ENCODE peak calls at places on chromosomes 2 and 18, in ten cellular contexts. L is glomerular endothelial cell; Y is M059J; V is activated CD8-positive, alpha-beta T cell treated with anti-CD3 and anti-CD28 coated beads for 36 hours; D is ELR; K is stimulated activated CD4-positive, alpha-beta T cell treated with anti-CD3 and anti-CD28 coated beads, Interleukin-4, amount 100 ng/mL, for 4 hours; U is substantia nigra; M is stimulated activated naive CD8-positive, alpha-beta T cell treated with anti-CD3 and anti-CD28 coated beads, Interleukin-15, amount 100 ng/mL, for 72 hours; R is activated CD8-positive, alpha-beta memory T cell treated with anti-CD3 and anti-CD28 coated beads, Interleukin-2, amount 10 ng/mL, durations not matched to agents 7 days and 5 days; O is HFF-Myc. A is an unnamed sample.

GRCh38 chr2:178914259-178914849 is 107.1 kb upstream of the TTN start:
- DNase-seq in Y (peak; percentile 79), M (peak; percentile 62), V (peak; percentile 89), R (peak; percentile 82), L (peak; percentile 80), D (peak; percentile 87), U (peak; percentile 30), K (peak; percentile 48), O (peak; percentile 59), A (peak; percentile 95)

GRCh38 chr2:951224-952006 is 766 bp downstream of the SNTG2 start:
- DNase-seq in L (no peak), R (no peak), K (no peak), D (no peak), Y (no peak), U (no peak), M (no peak), O (no peak), V (no peak), A (no peak)

GRCh38 chr2:85438291-85439110 is 20.0 kb downstream of the SH2D6 start:
- DNase-seq in L (no peak), Y (no peak), K (no peak), M (no peak), D (no peak), O (no peak), R (no peak), U (peak; percentile 74), V (no peak), A (no peak)

GRCh38 chr2:70703900-70704549 is 64.0 kb downstream of the ADD2 start:
- DNase-seq in V (no peak), K (no peak), Y (no peak), D (no peak), U (no peak), O (peak; percentile 47), L (no peak), R (peak; percentile 29), M (no peak), A (no peak)

GRCh38 chr2:162244559-162245031 is 1.4 kb upstream of the FAP start:
- DNase-seq in V (no peak), L (peak; percentile 85), K (no peak), R (no peak), O (peak; percentile 70), M (no peak), U (no peak), Y (peak; percentile 93), D (peak; percentile 96), A (peak; percentile 90)

GRCh38 chr2:237919593-237919992 is 47.2 kb upstream of the UBE2F start:
- DNase-seq in Y (no peak), D (no peak), K (no peak), L (no peak), U (no peak), R (no peak), V (no peak), O (no peak), M (no peak), A (no peak)

GRCh38 chr2:85708641-85709040 is 14.5 kb downstream of the GNLY start:
- DNase-seq in R (no peak), O (no peak), M (no peak), U (no peak), D (no peak), K (no peak), L (no peak), Y (no peak), V (no peak), A (no peak)

GRCh38 chr18:57833441-57834101 is 30.5 kb upstream of the ATP8B1 start:
- DNase-seq in L (no peak), D (peak; percentile 75), M (peak; percentile 47), R (peak; percentile 50), V (peak; percentile 72), Y (peak; percentile 70), U (no peak), O (no peak), K (no peak), A (peak; percentile 73)

GRCh38 chr2:145845207-145845894 is 1325.4 kb upstream of the ZEB2 start:
- DNase-seq in L (no peak), O (no peak), U (no peak), K (no peak), Y (no peak), D (no peak), V (no peak), R (no peak), M (no peak), A (no peak)

GRCh38 chr2:101823347-101823791 is 125.9 kb downstream of the MAP4K4 start:
- DNase-seq in K (peak; percentile 65), O (no peak), U (peak; percentile 29), L (peak; percentile 68), V (peak; percentile 86), R (peak; percentile 80), D (peak; percentile 77), Y (peak; percentile 84), M (peak; percentile 71), A (peak; percentile 92)

GRCh38 chr18:21834301-21834660 is 93.7 kb downstream of the MIB1 start:
- DNase-seq in O (no peak), D (no peak), V (no peak), Y (no peak), U (no peak), L (no peak), K (no peak), R (no peak), M (no peak), A (peak; percentile 59)

GRCh38 chr2:168138911-168139310 is 108.5 kb downstream of the STK39 start:
- DNase-seq in U (no peak), O (no peak), Y (no peak), K (no peak), M (no peak), D (no peak), L (no peak), R (no peak), V (no peak), A (no peak)

GRCh38 chr2:240642806-240643092 is 17.5 kb downstream of the GPR35 start:
- DNase-seq in V (no peak), U (no peak), D (no peak), R (peak; percentile 31), L (no peak), Y (no peak), K (no peak), O (no peak), M (no peak), A (no peak)

GRCh38 chr2:234165421-234165820 is 114.9 kb downstream of the SPP2 start:
- DNase-seq in O (no peak), D (no peak), M (no peak), K (no peak), Y (peak; percentile 63), L (no peak), V (no peak), U (no peak), R (no peak), A (no peak)

GRCh38 chr18:36247036-36247435 is 50.5 kb upstream of the FHOD3 start:
- DNase-seq in Y (peak; percentile 77), O (no peak), R (no peak), V (no peak), M (no peak), D (peak; percentile 32), L (no peak), U (no peak), K (no peak), A (no peak)

GRCh38 chr18:37282386-37283037 is 283.1 kb downstream of the CELF4 start:
- DNase-seq in V (no peak), O (no peak), D (no peak), U (no peak), L (no peak), Y (no peak), R (no peak), K (no peak), M (no peak), A (peak; percentile 9)